ENCODE peak calls at places on chromosomes 13 and 19, in eight cellular contexts. A is uterus, Z is tibial nerve, X is MCF 10A, M is cardiac fibroblast, S is PC-3, C is lower lobe of right lung, O is AG04449. N is an unnamed sample.

GRCh38 chr13:32165791-32166190 is 134.2 kb downstream of the FRY start:
- DNase-seq in Z (no peak), O (no peak), S (no peak), X (peak; percentile 25), A (no peak), C (peak; percentile 47), M (no peak), N (peak; percentile 13)

GRCh38 chr19:46478356-46478986 is 7.1 kb upstream of the PNMA8A start:
- DNase-seq in A (no peak), C (no peak), S (no peak), M (peak; percentile 81), O (no peak), Z (no peak), X (no peak), N (peak; percentile 52)

GRCh38 chr19:51810228-51810627 is 15.3 kb downstream of the FPR3 start:
- DNase-seq in C (no peak), O (no peak), S (peak; percentile 71), A (no peak), M (peak; percentile 32), Z (no peak), X (peak; percentile 72), N (peak; percentile 44)

GRCh38 chr13:31122544-31123260 is 39.0 kb downstream of the HSPH1 start:
- DNase-seq in O (no peak), C (no peak), S (no peak), Z (no peak), M (no peak), A (no peak), X (no peak), N (no peak)

GRCh38 chr13:99617474-99618255 is 116.4 kb downstream of the TM9SF2 start:
- DNase-seq in Z (peak; percentile 30), S (peak; percentile 46), C (no peak), O (no peak), M (peak; percentile 66), X (peak; percentile 29), A (peak; percentile 37), N (peak; percentile 49)

GRCh38 chr19:566844-567243 is 5.6 kb upstream of the BSG start:
- DNase-seq in S (no peak), Z (no peak), M (no peak), C (no peak), X (no peak), O (no peak), A (no peak), N (no peak)

GRCh38 chr19:18131841-18132596 is 20.9 kb upstream of the PIK3R2 start:
- DNase-seq in M (no peak), X (no peak), O (no peak), Z (no peak), S (no peak), C (no peak), A (no peak), N (no peak)

GRCh38 chr13:40809471-40809870 is 20.1 kb downstream of the SLC25A15 start:
- DNase-seq in M (no peak), Z (no peak), C (no peak), O (no peak), A (no peak), S (no peak), X (no peak), N (no peak)

GRCh38 chr13:29909975-29910674 is 59.7 kb upstream of the UBL3 start:
- DNase-seq in X (peak; percentile 83), A (no peak), C (no peak), S (peak; percentile 63), Z (no peak), M (peak; percentile 71), O (no peak), N (peak; percentile 63)

GRCh38 chr19:512548-513365 is 5.5 kb downstream of the TPGS1 start:
- DNase-seq in X (no peak), A (no peak), C (peak; percentile 78), S (no peak), M (no peak), O (no peak), Z (no peak), N (no peak)

GRCh38 chr19:10305139-10305806 is 4.3 kb downstream of the ZGLP1 start:
- DNase-seq in C (peak; percentile 68), O (no peak), S (no peak), M (no peak), Z (no peak), A (no peak), X (no peak), N (no peak)

GRCh38 chr13:45834411-45834994 is 17.1 kb downstream of the SIAH3 start:
- DNase-seq in X (no peak), Z (no peak), S (no peak), A (no peak), M (no peak), C (no peak), O (no peak), N (no peak)

GRCh38 chr13:41496420-41497234 is 39.3 kb downstream of the RGCC start:
- DNase-seq in S (no peak), Z (no peak), M (peak; percentile 55), X (no peak), O (peak; percentile 51), C (no peak), A (no peak), N (no peak)

GRCh38 chr19:12913011-12913561 is 6.0 kb downstream of the SYCE2 start:
- DNase-seq in S (peak; percentile 44), O (no peak), M (peak; percentile 50), A (peak; percentile 63), X (no peak), Z (peak; percentile 68), C (peak; percentile 77), N (peak; percentile 37)

GRCh38 chr13:40452741-40453665 is 213.4 kb downstream of the FOXO1 start:
- DNase-seq in A (no peak), Z (no peak), M (peak; percentile 69), X (peak; percentile 92), O (no peak), S (peak; percentile 86), C (no peak), N (peak; percentile 49)

GRCh38 chr13:112245179-112245724 is 130.9 kb upstream of the SPACA7 start:
- DNase-seq in S (no peak), C (no peak), X (no peak), M (no peak), O (no peak), Z (no peak), A (no peak), N (no peak)

GRCh38 chr19:1427221-1427620 is 11.0 kb upstream of the RPS15 start:
- DNase-seq in M (no peak), A (no peak), Z (no peak), X (no peak), O (no peak), C (no peak), S (no peak), N (no peak)

GRCh38 chr13:104871456-104871855 is 1664.0 kb downstream of the EFNB2 start:
- DNase-seq in Z (no peak), A (no peak), S (no peak), O (no peak), X (no peak), M (no peak), C (no peak), N (no peak)

GRCh38 chr13:104875008-104875762 is 1660.3 kb downstream of the EFNB2 start:
- DNase-seq in O (no peak), C (no peak), S (no peak), M (no peak), A (no peak), Z (no peak), X (no peak), N (no peak)

GRCh38 chr13:104868806-104869205 is 1666.7 kb downstream of the EFNB2 start:
- DNase-seq in M (no peak), X (no peak), C (no peak), Z (no peak), O (no peak), S (no peak), A (no peak), N (no peak)

GRCh38 chr13:104872153-104872552 is 1663.3 kb downstream of the EFNB2 start:
- DNase-seq in A (no peak), S (no peak), O (no peak), Z (no peak), X (no peak), M (no peak), C (no peak), N (no peak)

DNA sequence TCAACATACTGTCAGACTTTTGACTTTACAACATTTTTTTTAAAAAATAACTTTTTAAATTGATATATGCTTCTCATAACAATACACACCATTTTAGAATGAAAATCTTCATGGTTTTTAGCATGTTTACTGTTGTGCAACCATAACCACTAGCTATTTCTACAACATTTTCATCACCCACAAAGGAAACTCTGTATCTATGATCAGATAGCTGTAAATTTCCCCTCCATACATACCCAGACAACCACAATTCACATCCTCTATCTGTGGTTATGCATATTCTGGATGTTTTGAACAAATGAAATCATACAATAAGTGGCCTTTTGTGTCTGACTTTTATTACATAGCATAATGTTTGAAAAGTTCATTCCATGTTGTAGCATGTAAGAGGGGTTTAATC is 1666.0 kb downstream of the EFNB2 start:
- DNase-seq in X (no peak), M (peak; percentile 3), S (no peak), O (no peak), A (no peak), Z (no peak), C (no peak), N (no peak)
- TF ChIP-seq CTCF in X (no peak), M (no peak), S (no peak), O (no peak), A (no peak), Z (no peak), C (no peak), N (no peak)

GRCh38 chr13:70755411-70755810 is 647.2 kb upstream of the KLHL1 start:
- DNase-seq in Z (no peak), A (no peak), C (no peak), O (no peak), M (no peak), S (no peak), X (no peak), N (no peak)
- TF ChIP-seq CTCF in Z (no peak), A (no peak), C (no peak), O (no peak), M (no peak), S (no peak), X (no peak), N (no peak)

GRCh38 chr13:48843630-48844380 is 131.9 kb upstream of the FNDC3A start:
- DNase-seq in O (no peak), S (no peak), X (no peak), A (no peak), Z (no peak), M (peak; percentile 6), C (no peak), N (no peak)
- TF ChIP-seq CTCF in O (no peak), S (no peak), X (no peak), A (no peak), Z (no peak), M (no peak), C (no peak), N (no peak)

GRCh38 chr19:7860902-7861618 is 13.1 kb downstream of the PRR36 start:
- DNase-seq in A (no peak), Z (no peak), X (no peak), O (no peak), C (no peak), M (no peak), S (no peak), N (no peak)

GRCh38 chr19:7863157-7863970 is 10.8 kb downstream of the PRR36 start:
- DNase-seq in M (no peak), O (no peak), X (no peak), A (no peak), Z (no peak), S (no peak), C (no peak), N (no peak)

GRCh38 chr19:7862413-7862951 is 11.7 kb downstream of the PRR36 start:
- DNase-seq in M (peak; percentile 26), C (peak; percentile 80), A (no peak), Z (no peak), O (no peak), X (no peak), S (no peak), N (no peak)

GRCh38 chr19:7860166-7860901 is 13.9 kb downstream of the PRR36 start:
- DNase-seq in A (no peak), O (no peak), Z (no peak), C (no peak), M (no peak), S (no peak), X (no peak), N (no peak)

GRCh38 chr19:7861619-7862412 is 12.4 kb downstream of the PRR36 start:
- DNase-seq in X (no peak), M (no peak), S (no peak), O (no peak), A (no peak), C (no peak), Z (no peak), N (no peak)
- TF ChIP-seq CTCF in X (no peak), M (no peak), S (peak; percentile 28), O (no peak), A (no peak), C (peak; percentile 10), Z (no peak), N (no peak)

N was measured in fibroblast of the aortic adventitia.